ENCODE peak calls at places on chromosomes 1 and 21, in four cellular contexts. One of them, this sample, is unnamed.

GRCh38 chr1:234466945-234467344 is 12.0 kb downstream of the TARBP1 start:
- DNase-seq in SK-N-SH: no peak
- DNase-seq in neural progenitor cell: no peak
- DNase-seq in neuronal stem cell: no peak
- DNase-seq in this sample: no peak

GRCh38 chr1:111813440-111814304 is 58.0 kb downstream of the DDX20 start:
- DNase-seq in neuronal stem cell: no peak
- DNase-seq in neural progenitor cell: peak; percentile 21
- DNase-seq in SK-N-SH: no peak
- DNase-seq in this sample: no peak

GRCh38 chr1:21050031-21050430 is 126.7 kb downstream of the EIF4G3 start:
- DNase-seq in SK-N-SH: no peak
- DNase-seq in neural progenitor cell: no peak
- DNase-seq in neuronal stem cell: no peak
- DNase-seq in this sample: peak; percentile 67

GRCh38 chr21:36719614-36720013 is 20.7 kb downstream of the SIM2 start:
- DNase-seq in neuronal stem cell: no peak
- DNase-seq in SK-N-SH: no peak
- DNase-seq in neural progenitor cell: no peak
- DNase-seq in this sample: no peak

GRCh38 chr21:41967708-41968107 is 13.9 kb upstream of the C2CD2 start:
- DNase-seq in neural progenitor cell: peak; percentile 71
- DNase-seq in SK-N-SH: no peak
- DNase-seq in neuronal stem cell: no peak
- DNase-seq in this sample: no peak

GRCh38 chr1:39160703-39161102 is 43.8 kb upstream of the MACF1 start:
- DNase-seq in SK-N-SH: no peak
- DNase-seq in neural progenitor cell: no peak
- DNase-seq in neuronal stem cell: no peak
- DNase-seq in this sample: peak; percentile 52

GRCh38 chr1:63674238-63674864 is 81.1 kb downstream of the PGM1 start:
- DNase-seq in SK-N-SH: peak; percentile 72
- DNase-seq in neuronal stem cell: peak; percentile 51
- DNase-seq in neural progenitor cell: peak; percentile 81
- DNase-seq in this sample: peak; percentile 91

GRCh38 chr1:66237722-66238479 is 296.1 kb upstream of the SGIP1 start:
- DNase-seq in neuronal stem cell: no peak
- DNase-seq in SK-N-SH: no peak
- DNase-seq in neural progenitor cell: no peak
- DNase-seq in this sample: peak; percentile 48

GRCh38 chr1:75548721-75549480 is 62.0 kb downstream of the SLC44A5 start:
- DNase-seq in neuronal stem cell: no peak
- DNase-seq in SK-N-SH: no peak
- DNase-seq in neural progenitor cell: no peak
- DNase-seq in this sample: peak; percentile 15

GRCh38 chr1:50308883-50309282 is 114.4 kb downstream of the DMRTA2 start:
- DNase-seq in SK-N-SH: peak; percentile 47
- DNase-seq in neural progenitor cell: peak; percentile 72
- DNase-seq in neuronal stem cell: peak; percentile 84
- DNase-seq in this sample: peak; percentile 38

GRCh38 chr1:59431566-59432294 is 134.8 kb downstream of the FGGY start:
- DNase-seq in SK-N-SH: no peak
- DNase-seq in neural progenitor cell: no peak
- DNase-seq in neuronal stem cell: no peak
- DNase-seq in this sample: peak; percentile 27

GRCh38 chr1:199152676-199153075 is 513.8 kb downstream of the PTPRC start:
- DNase-seq in neural progenitor cell: no peak
- DNase-seq in neuronal stem cell: no peak
- DNase-seq in SK-N-SH: no peak
- DNase-seq in this sample: no peak

GRCh38 chr1:183926978-183927377 is 110.5 kb downstream of the COLGALT2 start:
- DNase-seq in neuronal stem cell: no peak
- DNase-seq in SK-N-SH: no peak
- DNase-seq in neural progenitor cell: no peak
- DNase-seq in this sample: peak; percentile 19

GRCh38 chr1:179816196-179816960 is 61.2 kb downstream of the TOR1AIP2 start:
- DNase-seq in SK-N-SH: peak; percentile 31
- DNase-seq in neural progenitor cell: no peak
- DNase-seq in neuronal stem cell: no peak
- DNase-seq in this sample: no peak

GRCh38 chr1:192580351-192580962 is 4.9 kb downstream of the RGS1 start:
- DNase-seq in SK-N-SH: no peak
- DNase-seq in neuronal stem cell: no peak
- DNase-seq in neural progenitor cell: peak; percentile 38
- DNase-seq in this sample: peak; percentile 63

GRCh38 chr1:240284656-240285427 is 193.2 kb downstream of the FMN2 start:
- DNase-seq in SK-N-SH: no peak
- DNase-seq in neural progenitor cell: no peak
- DNase-seq in neuronal stem cell: no peak
- DNase-seq in this sample: no peak

GRCh38 chr1:76390451-76390850 is 315.9 kb downstream of the ST6GALNAC3 start:
- DNase-seq in SK-N-SH: no peak
- DNase-seq in neural progenitor cell: no peak
- DNase-seq in neuronal stem cell: no peak
- DNase-seq in this sample: no peak

GRCh38 chr1:36384542-36385409 is 948 bp downstream of the STK40 start:
- DNase-seq in neural progenitor cell: peak; percentile 69
- DNase-seq in SK-N-SH: peak; percentile 41
- DNase-seq in neuronal stem cell: no peak
- DNase-seq in this sample: peak; percentile 45

GRCh38 chr1:55314740-55315139 is 99.6 kb upstream of the USP24 start:
- DNase-seq in SK-N-SH: no peak
- DNase-seq in neuronal stem cell: no peak
- DNase-seq in neural progenitor cell: no peak
- DNase-seq in this sample: no peak

GRCh38 chr1:35499652-35500176 is 57.5 kb downstream of the KIAA0319L start:
- DNase-seq in neural progenitor cell: peak; percentile 31
- DNase-seq in SK-N-SH: peak; percentile 16
- DNase-seq in neuronal stem cell: no peak
- DNase-seq in this sample: no peak

GRCh38 chr1:211488641-211489040 is 3.3 kb downstream of the RD3 start:
- DNase-seq in neuronal stem cell: no peak
- DNase-seq in SK-N-SH: no peak
- DNase-seq in neural progenitor cell: no peak
- DNase-seq in this sample: no peak

GRCh38 chr1:2412773-2413494 is 570 bp upstream of the PEX10 start:
- DNase-seq in neuronal stem cell: no peak
- DNase-seq in SK-N-SH: peak; percentile 65
- DNase-seq in neural progenitor cell: peak; percentile 83
- DNase-seq in this sample: peak; percentile 6

GRCh38 chr1:172356620-172357019 is 63.9 kb upstream of the C1orf105 start:
- DNase-seq in neuronal stem cell: no peak
- DNase-seq in neural progenitor cell: no peak
- DNase-seq in SK-N-SH: no peak
- DNase-seq in this sample: peak; percentile 51

GRCh38 chr1:31788825-31789256 is 24.7 kb upstream of the ADGRB2 start:
- DNase-seq in neural progenitor cell: no peak
- DNase-seq in neuronal stem cell: peak; percentile 60
- DNase-seq in SK-N-SH: no peak
- DNase-seq in this sample: peak; percentile 80

GRCh38 chr21:16241500-16241963 is 511.8 kb downstream of the USP25 start:
- DNase-seq in SK-N-SH: no peak
- DNase-seq in neural progenitor cell: peak; percentile 60
- DNase-seq in neuronal stem cell: peak; percentile 27
- DNase-seq in this sample: no peak

GRCh38 chr1:205596876-205597275 is 34.9 kb downstream of the ELK4 start:
- DNase-seq in neural progenitor cell: no peak
- DNase-seq in SK-N-SH: no peak
- DNase-seq in neuronal stem cell: no peak
- DNase-seq in this sample: no peak

GRCh38 chr1:41870076-41870562 is 48.6 kb downstream of the HIVEP3 start:
- DNase-seq in SK-N-SH: no peak
- DNase-seq in neural progenitor cell: no peak
- DNase-seq in neuronal stem cell: no peak
- DNase-seq in this sample: no peak

GRCh38 chr1:41875487-41875886 is 43.2 kb downstream of the HIVEP3 start:
- DNase-seq in SK-N-SH: no peak
- DNase-seq in neural progenitor cell: no peak
- DNase-seq in neuronal stem cell: no peak
- DNase-seq in this sample: no peak

GRCh38 chr1:41874350-41874749 is 44.4 kb downstream of the HIVEP3 start:
- DNase-seq in SK-N-SH: no peak
- DNase-seq in neuronal stem cell: no peak
- DNase-seq in neural progenitor cell: peak; percentile 44
- DNase-seq in this sample: no peak

GRCh38 chr1:41874903-41875411 is 43.8 kb downstream of the HIVEP3 start:
- DNase-seq in SK-N-SH: no peak
- DNase-seq in neural progenitor cell: peak; percentile 34
- DNase-seq in neuronal stem cell: no peak
- DNase-seq in this sample: no peak

DNA sequence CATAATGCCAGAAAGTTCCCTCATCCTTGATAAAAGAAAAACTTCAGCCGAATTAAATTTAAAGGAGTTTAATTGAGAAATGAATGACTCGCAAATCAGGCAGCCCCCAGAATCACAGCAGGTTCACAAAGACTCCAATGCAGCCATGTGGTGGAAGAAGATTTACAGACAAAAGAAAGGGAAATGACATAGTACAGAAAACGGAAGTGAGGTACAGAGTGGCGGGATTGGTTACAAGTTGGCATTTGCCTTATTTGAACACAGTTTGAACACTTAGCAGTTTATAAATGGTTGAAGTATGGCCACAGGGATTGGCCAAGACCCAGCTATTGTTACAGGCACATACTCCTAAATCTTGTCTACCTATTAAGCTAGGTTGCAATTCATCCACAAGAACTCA is 46.6 kb downstream of the HIVEP3 start:
- DNase-seq in neural progenitor cell: no peak
- DNase-seq in SK-N-SH: no peak
- DNase-seq in neuronal stem cell: no peak
- DNase-seq in this sample: no peak
- H3K9ac ChIP-seq in neural progenitor cell: no peak overlapping the region
- H3K9ac ChIP-seq in SK-N-SH: no peak overlapping the region
- H3K9ac ChIP-seq in neuronal stem cell: no peak overlapping the region
- H3K9ac ChIP-seq in this sample: no peak overlapping the region

DNA sequence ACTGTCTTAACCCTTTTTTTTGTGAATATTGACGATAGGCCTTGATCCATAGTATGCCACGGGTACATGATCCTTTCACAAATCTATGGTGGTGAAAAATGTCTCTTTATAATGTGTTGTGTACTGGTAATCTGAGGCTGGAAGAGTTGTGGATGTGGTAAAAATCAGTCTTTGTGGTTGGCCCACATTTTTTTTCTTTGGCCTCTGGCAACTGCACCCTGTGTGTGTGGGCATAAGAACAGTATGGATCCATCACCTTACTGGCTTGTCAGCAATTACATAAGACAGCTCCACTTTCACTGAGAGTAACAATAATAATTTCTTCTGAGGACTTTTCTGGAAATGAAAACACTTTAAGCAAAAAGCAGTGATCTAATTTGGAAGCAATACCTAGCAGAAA is 101.6 kb downstream of the GABPA start:
- DNase-seq in neural progenitor cell: no peak
- DNase-seq in SK-N-SH: no peak
- DNase-seq in neuronal stem cell: no peak
- DNase-seq in this sample: peak; percentile 6
- H3K9me3 ChIP-seq in neural progenitor cell: no peaks in the 10 kb centered on the region
- H3K9me3 ChIP-seq in SK-N-SH: no peaks in the 10 kb centered on the region
- H3K9me3 ChIP-seq in neuronal stem cell: peaks cover 5% of the 10 kb centered on the region
- H3K9me3 ChIP-seq in this sample: peaks cover 8% of the 10 kb centered on the region

GRCh38 chr1:8533907-8534306 is 216.0 kb downstream of the SLC45A1 start:
- DNase-seq in neural progenitor cell: no peak
- DNase-seq in neuronal stem cell: no peak
- DNase-seq in SK-N-SH: no peak
- DNase-seq in this sample: no peak

GRCh38 chr1:8538502-8538901 is 220.6 kb downstream of the SLC45A1 start:
- DNase-seq in neuronal stem cell: no peak
- DNase-seq in SK-N-SH: no peak
- DNase-seq in neural progenitor cell: no peak
- DNase-seq in this sample: no peak

GRCh38 chr1:8533124-8533523 is 215.2 kb downstream of the SLC45A1 start:
- DNase-seq in neuronal stem cell: no peak
- DNase-seq in neural progenitor cell: no peak
- DNase-seq in SK-N-SH: no peak
- DNase-seq in this sample: no peak

GRCh38 chr1:8539683-8540082 is 221.8 kb downstream of the SLC45A1 start:
- DNase-seq in neural progenitor cell: no peak
- DNase-seq in SK-N-SH: no peak
- DNase-seq in neuronal stem cell: no peak
- DNase-seq in this sample: no peak

DNA sequence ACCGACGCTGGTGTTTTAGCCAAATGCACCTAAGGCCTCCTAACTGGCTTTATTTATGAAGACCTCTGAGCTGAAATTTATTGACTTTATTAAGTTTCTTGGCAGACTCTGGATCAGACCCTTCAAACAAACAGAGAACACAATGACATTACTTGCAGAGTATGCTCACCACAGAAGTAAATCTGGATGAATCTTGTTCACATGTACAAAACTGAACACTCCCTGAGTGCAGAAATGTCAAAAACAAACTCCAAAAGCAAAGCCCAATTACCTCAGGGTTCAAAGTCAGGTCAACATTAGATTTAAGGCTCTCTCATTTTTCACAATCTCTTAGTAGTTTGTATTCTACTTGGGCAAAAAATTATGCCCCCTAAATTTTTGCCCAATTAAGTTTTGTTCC is 218.6 kb downstream of the SLC45A1 start:
- DNase-seq in neural progenitor cell: no peak
- DNase-seq in SK-N-SH: no peak
- DNase-seq in neuronal stem cell: no peak
- DNase-seq in this sample: no peak
- H3K9ac ChIP-seq in neural progenitor cell: no peak overlapping the region
- H3K9ac ChIP-seq in SK-N-SH: no peak overlapping the region
- H3K9ac ChIP-seq in neuronal stem cell: no peak overlapping the region
- H3K9ac ChIP-seq in this sample: no peak overlapping the region

GRCh38 chr21:9759972-9760371 is 761.4 kb upstream of the TPTE start:
- DNase-seq in neural progenitor cell: no peak
- DNase-seq in neuronal stem cell: no peak
- DNase-seq in SK-N-SH: no peak
- DNase-seq in this sample: no peak
- H3K9me3 ChIP-seq in neural progenitor cell: peaks cover 86% of the 10 kb centered on the region
- H3K9me3 ChIP-seq in neuronal stem cell: peaks cover 37% of the 10 kb centered on the region
- H3K9me3 ChIP-seq in SK-N-SH: no peaks in the 10 kb centered on the region
- H3K9me3 ChIP-seq in this sample: no peaks in the 10 kb centered on the region

This sample was measured in adipocyte.